ENCODE peak calls at places on chromosomes 11 and 22, in nine cellular contexts. W is MM.1S, V is NB4, Z is uterus, M is HFF-Myc, Y is stomach, B is IMR-90, N is tibial nerve, X is astrocyte. T is an unnamed sample.

GRCh38 chr11:44623321-44623715 is 57.9 kb downstream of the CD82 start:
- DNase-seq in B (no peak), M (no peak), X (no peak), N (peak; percentile 3), W (no peak), V (no peak), Z (peak; percentile 12), Y (peak; percentile 20), T (no peak)

GRCh38 chr22:17213976-17214375 is 5.3 kb downstream of the ADA2 start:
- DNase-seq in V (peak; percentile 46), Z (peak; percentile 38), N (peak; percentile 51), B (peak; percentile 3), M (no peak), Y (peak; percentile 38), W (peak; percentile 18), X (no peak), T (peak; percentile 47)

GRCh38 chr22:26276530-26277200 is 107.4 kb downstream of the SEZ6L start:
- DNase-seq in W (no peak), X (no peak), M (no peak), Y (no peak), V (no peak), Z (no peak), B (no peak), N (no peak), T (no peak)

GRCh38 chr11:21511835-21512440 is 680.9 kb upstream of the ANO5 start:
- DNase-seq in B (no peak), V (peak; percentile 72), W (peak; percentile 72), Y (peak; percentile 68), Z (no peak), N (peak; percentile 54), M (no peak), X (peak; percentile 8), T (peak; percentile 64)

GRCh38 chr22:35795476-35795875 is 77.8 kb downstream of the APOL5 start:
- DNase-seq in V (no peak), M (no peak), W (no peak), B (no peak), Z (no peak), Y (no peak), X (no peak), N (no peak), T (peak; percentile 11)

GRCh38 chr11:95134491-95134890 is 44.8 kb downstream of the ENDOD1 start:
- DNase-seq in N (no peak), Z (no peak), B (peak; percentile 51), V (no peak), X (peak; percentile 80), M (peak; percentile 65), W (no peak), Y (no peak), T (no peak)

GRCh38 chr11:11384829-11385228 is 31.8 kb upstream of the CSNK2A3 start:
- DNase-seq in V (no peak), B (no peak), M (no peak), N (no peak), Z (no peak), X (no peak), Y (no peak), W (no peak), T (no peak)

GRCh38 chr11:39809833-39810232 is 1649.6 kb downstream of the LRRC4C start:
- DNase-seq in W (no peak), B (no peak), N (no peak), X (no peak), Y (no peak), Z (no peak), V (no peak), M (no peak), T (no peak)

GRCh38 chr11:1010006-1010405 is 26.5 kb downstream of the MUC6 start:
- DNase-seq in B (no peak), M (no peak), N (no peak), X (no peak), V (no peak), Y (no peak), Z (no peak), W (no peak), T (no peak)

GRCh38 chr11:1007279-1007678 is 29.2 kb downstream of the MUC6 start:
- DNase-seq in B (no peak), W (no peak), N (no peak), V (no peak), M (no peak), X (no peak), Z (no peak), Y (no peak), T (no peak)

GRCh38 chr11:1009371-1009770 is 27.1 kb downstream of the MUC6 start:
- DNase-seq in B (no peak), X (no peak), V (no peak), M (no peak), W (no peak), N (no peak), Y (no peak), Z (no peak), T (no peak)

GRCh38 chr11:1008001-1008400 is 28.5 kb downstream of the MUC6 start:
- DNase-seq in Y (no peak), W (no peak), M (no peak), Z (no peak), N (no peak), B (no peak), X (no peak), V (no peak), T (no peak)

GRCh38 chr11:1008781-1009180 is 27.7 kb downstream of the MUC6 start:
- DNase-seq in Z (no peak), M (no peak), N (no peak), X (no peak), V (no peak), B (no peak), Y (no peak), W (no peak), T (no peak)
- H3K4me3 ChIP-seq in Z (no peak overlapping the region), M (no peak overlapping the region), N (no peak overlapping the region), X (no peak overlapping the region), V (no peak overlapping the region), B (no peak overlapping the region), Y (no peak overlapping the region), W (no peak overlapping the region), T (no peak overlapping the region)

GRCh38 chr11:135035282-135035681 is 623.2 kb upstream of the B3GAT1 start:
- DNase-seq in W (no peak), B (no peak), M (no peak), Y (no peak), N (no peak), Z (no peak), X (no peak), V (no peak), T (no peak)

GRCh38 chr11:135037828-135038227 is 625.8 kb upstream of the B3GAT1 start:
- DNase-seq in W (no peak), Z (no peak), N (no peak), Y (no peak), V (no peak), M (no peak), X (no peak), B (no peak), T (no peak)

GRCh38 chr11:135036488-135037297 is 624.7 kb upstream of the B3GAT1 start:
- DNase-seq in M (no peak), W (no peak), X (no peak), V (peak; percentile 28), Y (no peak), Z (no peak), B (no peak), N (no peak), T (no peak)

DNA sequence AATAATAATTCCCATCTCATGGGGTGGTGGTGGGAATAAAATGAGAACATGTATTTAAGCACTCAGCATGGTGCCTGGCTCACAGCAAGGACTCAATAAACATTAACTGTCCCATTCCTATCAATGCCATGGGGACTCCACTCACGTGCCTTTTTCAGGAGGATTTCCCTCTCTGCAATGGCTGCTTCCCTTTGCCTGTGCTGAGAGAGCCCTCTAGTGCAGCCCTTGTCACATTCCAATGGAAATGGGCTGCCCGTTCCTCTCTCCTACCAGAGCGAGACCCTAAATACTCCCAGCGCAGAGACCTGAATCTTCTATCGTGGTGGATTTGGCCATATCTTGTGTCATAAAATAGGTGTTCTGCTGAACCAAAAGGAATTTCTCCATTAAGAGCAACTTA is 621.5 kb upstream of the B3GAT1 start:
- DNase-seq in N (no peak), W (no peak), V (peak; percentile 15), M (no peak), Y (no peak), X (no peak), B (no peak), Z (no peak), T (no peak)
- TF ChIP-seq CTCF in N (no peak), W (no peak), V (peak; percentile 15), M (no peak), Y (no peak), X (no peak), B (no peak), Z (no peak), T (no peak)

GRCh38 chr11:34104680-34105078 is 750 bp upstream of the NAT10 start:
- DNase-seq in M (no peak), X (no peak), Z (no peak), Y (no peak), W (no peak), V (no peak), B (no peak), N (no peak), T (no peak)
- H3K4me3 ChIP-seq in M (peak overlapping the region; percentile 73), X (peak overlapping the region; percentile 96), Z (peak overlapping the region; percentile 66), Y (peak overlapping the region; percentile 96), W (peak overlapping the region; percentile 88), V (peak overlapping the region; percentile 99), B (peak overlapping the region; percentile 62), N (peak overlapping the region; percentile 81), T (peak overlapping the region; percentile 91)

GRCh38 chr22:50059881-50060262 is 1.8 kb upstream of the TTLL8 start:
- DNase-seq in X (no peak), V (no peak), Z (no peak), N (no peak), B (no peak), Y (no peak), W (no peak), M (no peak), T (no peak)

GRCh38 chr22:50061141-50061823 is 3.2 kb upstream of the TTLL8 start:
- DNase-seq in W (no peak), N (no peak), V (no peak), M (no peak), B (no peak), X (no peak), Z (no peak), Y (no peak), T (no peak)

GRCh38 chr22:50059185-50059880 is 1.2 kb upstream of the TTLL8 start:
- DNase-seq in X (no peak), B (peak; percentile 20), Z (no peak), Y (no peak), N (no peak), W (peak; percentile 75), V (peak; percentile 39), M (no peak), T (no peak)

GRCh38 chr22:50061824-50062355 is 3.8 kb upstream of the TTLL8 start:
- DNase-seq in Z (no peak), V (no peak), X (no peak), M (no peak), B (no peak), Y (no peak), N (no peak), W (no peak), T (no peak)

DNA sequence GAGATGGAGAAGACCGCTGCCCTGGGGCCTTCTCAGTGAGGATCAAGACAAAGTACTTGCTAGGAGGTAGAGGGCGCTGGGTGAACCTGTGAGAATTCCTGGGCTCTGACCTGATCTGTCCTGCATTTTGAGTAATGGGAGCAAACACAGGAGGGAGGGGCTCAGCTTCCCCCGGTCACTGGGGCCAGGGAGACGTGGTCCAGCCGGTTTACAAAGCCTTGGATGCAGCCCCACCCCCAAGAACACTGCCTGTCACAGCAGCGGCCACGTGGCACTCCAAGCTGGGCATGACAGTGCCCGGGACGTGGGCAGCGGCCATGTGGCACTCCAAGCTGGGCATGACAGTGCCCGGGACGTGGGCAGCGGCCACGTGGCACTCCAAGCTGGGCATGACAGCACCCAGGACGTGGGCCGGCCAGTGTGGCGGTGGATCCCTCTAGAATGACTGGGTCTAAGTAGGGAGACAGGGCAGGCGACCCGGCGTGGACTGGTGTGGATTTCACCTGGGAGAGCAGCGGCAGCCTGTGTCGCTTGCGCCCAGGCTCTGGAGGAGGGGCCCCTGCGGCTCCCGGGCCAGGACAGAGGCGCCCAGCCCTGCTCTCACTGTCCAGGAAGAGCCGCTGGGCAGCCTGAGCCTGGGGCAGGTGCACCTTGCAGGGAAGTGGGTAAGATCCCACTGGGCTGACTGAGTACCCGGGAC is 2.5 kb upstream of the TTLL8 start:
- DNase-seq in Y (no peak), B (no peak), N (no peak), M (no peak), Z (no peak), X (no peak), W (no peak), V (no peak), T (no peak)
- TF ChIP-seq CTCF in Y (no peak), B (no peak), N (no peak), M (no peak), Z (no peak), X (no peak), W (no peak), V (no peak), T (no peak)